ENCODE peak calls at places on chromosome 9, in seven cellular contexts. Q, X, G, H, W, M and Z are unnamed samples.

GRCh38 chr9:11064853-11065252 is 452.1 kb upstream of the PTPRD start:
- DNase-seq in G (no peak), Q (no peak), X (no peak), H (no peak), W (no peak), M (no peak), Z (no peak)

GRCh38 chr9:27033815-27034403 is 28.4 kb upstream of the LRRC19 start:
- DNase-seq in G (peak; percentile 55), M (no peak), X (no peak), W (no peak), H (peak; percentile 59), Q (peak; percentile 44), Z (peak; percentile 14)

GRCh38 chr9:76996700-76997099 is 22.8 kb upstream of the FOXB2 start:
- DNase-seq in H (no peak), W (no peak), X (no peak), G (peak; percentile 65), Q (peak; percentile 34), M (peak; percentile 62), Z (no peak)

GRCh38 chr9:109806506-109807115 is 26.6 kb downstream of the PALM2AKAP2 start:
- DNase-seq in W (no peak), X (no peak), Q (peak; percentile 84), G (no peak), M (no peak), H (no peak), Z (peak; percentile 66)

GRCh38 chr9:84493284-84493947 is 152.9 kb upstream of the SLC28A3 start:
- DNase-seq in G (no peak), Q (no peak), X (no peak), W (no peak), M (no peak), H (no peak), Z (no peak)

GRCh38 chr9:84708400-84708799 is 38.9 kb downstream of the NTRK2 start:
- DNase-seq in Q (no peak), H (no peak), X (no peak), G (no peak), M (no peak), W (no peak), Z (no peak)

GRCh38 chr9:893843-894420 is 52.4 kb downstream of the DMRT1 start:
- DNase-seq in G (peak; percentile 74), X (no peak), M (no peak), H (peak; percentile 58), Q (peak; percentile 50), W (peak; percentile 34), Z (peak; percentile 23)

GRCh38 chr9:125506045-125506444 is 201.0 kb downstream of the MAPKAP1 start:
- DNase-seq in M (no peak), W (no peak), Q (peak; percentile 26), G (peak; percentile 22), H (no peak), X (no peak), Z (no peak)

GRCh38 chr9:35107337-35108290 is 4.7 kb upstream of the STOML2 start:
- DNase-seq in H (no peak), W (no peak), M (no peak), X (no peak), Q (no peak), G (no peak), Z (no peak)

GRCh38 chr9:99076483-99077171 is 28.3 kb upstream of the TGFBR1 start:
- DNase-seq in M (no peak), X (no peak), Q (no peak), W (peak; percentile 68), H (no peak), G (no peak), Z (no peak)

GRCh38 chr9:68480807-68481206 is 59.9 kb downstream of the TMEM252 start:
- DNase-seq in H (no peak), M (no peak), W (no peak), G (no peak), Q (no peak), X (no peak), Z (no peak)

GRCh38 chr9:112866662-112867274 is 23.9 kb downstream of the SLC46A2 start:
- DNase-seq in G (no peak), W (no peak), H (no peak), M (no peak), Q (peak; percentile 66), X (no peak), Z (no peak)

GRCh38 chr9:5999443-6000104 is 15.8 kb downstream of the RANBP6 start:
- DNase-seq in G (no peak), M (no peak), H (no peak), X (no peak), Q (no peak), W (no peak), Z (no peak)

GRCh38 chr9:68678430-68678829 is 26.6 kb upstream of the PIP5K1B start:
- DNase-seq in H (no peak), X (no peak), G (peak; percentile 53), M (no peak), W (no peak), Q (no peak), Z (no peak)

GRCh38 chr9:136902259-136902821 is 16.0 kb downstream of the TRAF2 start:
- DNase-seq in G (no peak), W (peak; percentile 78), Q (peak; percentile 68), H (peak; percentile 97), X (peak; percentile 79), M (peak; percentile 66), Z (no peak)
- H3K4me3 ChIP-seq in G (no peak overlapping the region), W (peak overlapping the region; percentile 59), Q (no peak overlapping the region), H (peak overlapping the region; percentile 21), X (peak overlapping the region; percentile 56), M (no peak overlapping the region), Z (no peak overlapping the region)

DNA sequence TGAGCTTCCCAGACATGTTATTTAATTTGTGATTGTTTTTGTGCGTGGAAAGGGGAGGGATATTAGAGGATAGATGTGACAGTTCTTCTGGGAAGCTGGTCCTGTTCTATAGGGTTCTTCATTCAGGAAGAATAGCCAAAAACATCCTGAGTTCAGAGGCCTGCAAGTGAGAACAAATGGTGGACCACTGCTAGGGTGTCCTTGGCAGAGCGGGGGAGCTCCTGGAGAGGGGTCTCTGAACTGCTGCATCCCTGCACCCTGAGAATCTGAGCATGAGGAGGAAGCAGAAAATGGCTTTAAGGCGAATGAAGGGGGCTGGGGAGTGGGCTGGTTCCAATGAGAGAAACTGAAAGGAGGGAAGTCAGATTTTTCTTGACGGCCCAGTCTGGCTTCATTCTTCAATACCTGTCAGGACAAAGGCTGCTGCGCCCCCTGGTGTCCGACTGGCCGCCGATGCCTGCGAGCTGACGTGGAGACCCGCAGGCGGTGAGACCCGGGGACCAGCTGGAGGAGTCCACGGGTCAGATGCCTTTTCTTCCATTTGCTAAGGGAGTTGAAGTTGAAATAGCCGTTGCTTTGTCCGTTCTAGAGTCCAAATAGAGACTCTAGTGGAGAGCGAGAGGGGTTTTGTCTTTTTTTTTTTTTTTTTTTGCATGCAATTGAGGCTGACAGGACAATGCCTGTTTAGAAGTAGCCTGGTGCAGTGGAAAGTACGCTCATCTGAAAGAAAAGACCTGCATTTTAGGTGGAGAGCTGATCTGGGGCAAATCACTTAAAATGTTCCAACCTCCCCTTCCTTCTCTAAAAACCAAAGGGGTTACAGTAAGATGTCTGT is 39.5 kb upstream of the NFIB start:
- DNase-seq in G (peak; percentile 93), W (peak; percentile 27), Q (peak; percentile 68), H (peak; percentile 91), M (peak; percentile 82), X (peak; percentile 93), Z (no peak)
- H3K4me3 ChIP-seq in G (no peak overlapping the region), W (no peak overlapping the region), Q (no peak overlapping the region), H (peak overlapping the region; percentile 14), M (no peak overlapping the region), X (peak overlapping the region; percentile 53), Z (no peak overlapping the region)

GRCh38 chr9:74500584-74500924 is 3.4 kb downstream of the RORB start:
- DNase-seq in W (no peak), X (no peak), H (no peak), G (peak; percentile 14), M (no peak), Q (no peak), Z (no peak)

GRCh38 chr9:74498616-74499095 is 1.5 kb downstream of the RORB start:
- DNase-seq in W (no peak), H (no peak), X (no peak), G (no peak), Q (no peak), M (no peak), Z (no peak)

GRCh38 chr9:74499770-74500583 is 2.8 kb downstream of the RORB start:
- DNase-seq in G (peak; percentile 20), H (no peak), X (no peak), Q (no peak), W (no peak), M (no peak), Z (no peak)

GRCh38 chr9:74497750-74498615 is 848 bp downstream of the RORB start:
- DNase-seq in X (no peak), G (peak; percentile 44), M (no peak), Q (peak; percentile 9), H (no peak), W (peak; percentile 9), Z (no peak)

DNA sequence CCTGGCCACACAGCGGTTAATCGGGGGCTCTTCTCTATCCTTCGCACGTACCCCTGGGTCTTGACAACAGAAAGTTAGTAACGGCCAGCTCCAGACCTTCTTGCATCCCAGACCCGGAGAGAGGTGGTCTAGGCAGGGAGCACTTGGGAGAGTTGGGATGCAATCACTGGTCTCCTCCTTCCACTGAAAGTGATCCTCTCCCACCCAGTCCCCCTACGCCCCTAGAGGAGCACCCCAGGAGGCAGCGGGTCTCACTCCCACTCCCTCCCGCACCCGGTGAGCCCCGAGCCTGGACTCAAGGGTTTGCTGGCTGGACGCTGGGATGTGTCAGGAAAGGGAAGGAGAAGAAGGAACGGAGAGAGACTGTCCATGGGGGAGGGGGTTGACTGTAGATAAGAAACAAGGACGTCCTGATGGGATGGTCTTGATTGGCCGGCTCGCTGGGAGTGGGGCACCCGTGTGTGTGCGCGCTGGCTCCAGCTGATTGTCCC is 2.0 kb downstream of the RORB start:
- DNase-seq in W (no peak), M (no peak), X (no peak), G (peak; percentile 8), H (no peak), Q (no peak), Z (no peak)
- H3K4me3 ChIP-seq in W (no peak overlapping the region), M (no peak overlapping the region), X (peak overlapping the region; percentile 74), G (peak overlapping the region; percentile 43), H (no peak overlapping the region), Q (no peak overlapping the region), Z (no peak overlapping the region)

GRCh38 chr9:37999501-38000189 is 69.4 kb downstream of the SHB start:
- DNase-seq in H (no peak), G (no peak), M (no peak), X (no peak), Q (no peak), W (no peak), Z (no peak)

GRCh38 chr9:38000332-38000731 is 68.7 kb downstream of the SHB start:
- DNase-seq in M (no peak), H (no peak), G (no peak), W (no peak), Q (no peak), X (no peak), Z (no peak)

GRCh38 chr9:38001430-38001829 is 67.6 kb downstream of the SHB start:
- DNase-seq in H (no peak), X (no peak), M (no peak), W (no peak), G (no peak), Q (no peak), Z (no peak)

GRCh38 chr9:37998881-37999311 is 70.1 kb downstream of the SHB start:
- DNase-seq in M (no peak), Q (no peak), H (no peak), X (no peak), G (no peak), W (no peak), Z (no peak)

DNA sequence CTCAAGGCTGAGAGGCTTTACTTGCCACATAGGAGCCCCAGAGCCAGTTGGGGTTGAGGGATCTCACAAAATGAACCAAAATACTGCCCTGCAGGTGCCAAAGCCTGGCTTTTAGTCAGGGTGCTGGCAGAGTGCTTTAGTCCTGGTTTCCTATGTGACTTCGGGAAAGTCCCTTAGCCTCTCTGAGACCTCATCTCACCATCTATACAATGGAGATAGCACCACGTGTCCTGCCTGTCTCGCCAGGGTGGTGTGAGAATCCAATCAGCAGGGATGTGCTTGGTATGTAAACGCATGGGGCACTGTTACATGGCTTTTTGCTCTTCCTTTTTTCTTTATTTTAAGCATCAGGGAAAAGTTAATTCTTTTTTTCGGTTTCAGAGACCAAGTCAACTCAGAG is 68.3 kb downstream of the SHB start:
- DNase-seq in Q (no peak), H (no peak), G (no peak), W (no peak), X (no peak), M (no peak), Z (no peak)
- H3K4me3 ChIP-seq in Q (no peak overlapping the region), H (no peak overlapping the region), G (no peak overlapping the region), W (no peak overlapping the region), X (no peak overlapping the region), M (no peak overlapping the region), Z (no peak overlapping the region)